ENCODE peak calls at places on chromosomes 1 and 21, in six cellular contexts. H, A, S, T, K and G are unnamed samples.

GRCh38 chr1:227556288-227556687 is 7.1 kb upstream of the ZNF678 start:
- DNase-seq in H (peak; percentile 68), T (no peak), A (no peak), K (no peak), S (no peak), G (no peak)

GRCh38 chr1:112064344-112064743 is 74.9 kb upstream of the KCND3 start:
- DNase-seq in H (no peak), K (no peak), S (no peak), T (no peak), A (no peak), G (no peak)

GRCh38 chr1:232594018-232594502 is 35.9 kb downstream of the SIPA1L2 start:
- DNase-seq in S (no peak), H (no peak), T (no peak), A (no peak), K (no peak), G (no peak)

GRCh38 chr1:8663915-8664331 is 153.5 kb downstream of the RERE start:
- DNase-seq in S (peak; percentile 28), A (no peak), T (peak; percentile 81), K (no peak), H (no peak), G (no peak)

GRCh38 chr1:53641481-53642214 is 97.3 kb downstream of the GLIS1 start:
- DNase-seq in S (no peak), K (no peak), H (no peak), A (no peak), T (no peak), G (no peak)

GRCh38 chr1:238710697-238711096 is 675.7 kb upstream of the CHRM3 start:
- DNase-seq in H (no peak), K (no peak), S (no peak), A (no peak), T (peak; percentile 2), G (no peak)

GRCh38 chr21:35026617-35027557 is 22.2 kb downstream of the RUNX1 start:
- DNase-seq in T (peak; percentile 88), H (no peak), A (peak; percentile 75), K (no peak), S (peak; percentile 71), G (peak; percentile 66)

GRCh38 chr1:22210176-22210575 is 67.3 kb upstream of the WNT4 start:
- DNase-seq in T (no peak), S (no peak), A (no peak), K (no peak), H (no peak), G (no peak)

GRCh38 chr1:168786476-168787330 is 57.7 kb upstream of the DPT start:
- DNase-seq in S (no peak), A (no peak), T (no peak), H (no peak), K (no peak), G (peak; percentile 30)

GRCh38 chr21:33418686-33419085 is 15.5 kb downstream of the IFNGR2 start:
- DNase-seq in T (no peak), K (no peak), A (no peak), H (peak; percentile 26), S (no peak), G (no peak)

GRCh38 chr1:41936107-41936506 is 17.4 kb upstream of the HIVEP3 start:
- DNase-seq in S (no peak), K (no peak), T (peak; percentile 12), H (no peak), A (no peak), G (peak; percentile 44)

GRCh38 chr21:36454079-36454478 is 25.8 kb downstream of the CLDN14 start:
- DNase-seq in A (no peak), K (no peak), S (no peak), T (no peak), H (peak; percentile 49), G (peak; percentile 21)

GRCh38 chr1:223759273-223759672 is 46.9 kb downstream of the CAPN2 start:
- DNase-seq in A (no peak), S (no peak), T (no peak), K (no peak), H (no peak), G (no peak)

GRCh38 chr1:43253173-43253572 is 16.6 kb upstream of the TMEM125 start:
- DNase-seq in H (no peak), K (no peak), T (no peak), S (no peak), A (no peak), G (no peak)

GRCh38 chr1:202029171-202029665 is 18.8 kb downstream of the ELF3 start:
- DNase-seq in H (no peak), K (no peak), A (no peak), T (peak; percentile 73), S (no peak), G (peak; percentile 81)

GRCh38 chr1:94106716-94107115 is 14.2 kb downstream of the ABCA4 start:
- DNase-seq in T (no peak), S (no peak), A (no peak), H (no peak), K (no peak), G (peak; percentile 12)

GRCh38 chr1:28249013-28249870 is 10.1 kb upstream of the SESN2 start:
- DNase-seq in S (peak; percentile 50), H (peak; percentile 83), K (no peak), A (no peak), T (peak; percentile 78), G (peak; percentile 60)

GRCh38 chr1:228548788-228549187 is 61.6 kb downstream of the RNF187 start:
- DNase-seq in A (no peak), S (no peak), H (no peak), T (no peak), K (no peak), G (no peak)

GRCh38 chr1:43933386-43934278 is at the start of gene ARTN:
- DNase-seq in A (no peak), T (no peak), K (no peak), H (peak; percentile 80), S (peak; percentile 63), G (no peak)

GRCh38 chr1:47387921-47388509 is 28.1 kb upstream of the FOXE3 start:
- DNase-seq in T (no peak), K (no peak), S (no peak), H (no peak), A (no peak), G (no peak)

GRCh38 chr1:27325286-27325685 is 3.3 kb downstream of the TMEM222 start:
- DNase-seq in H (no peak), S (no peak), K (no peak), T (no peak), A (no peak), G (no peak)

GRCh38 chr1:14238472-14239059 is 359.9 kb upstream of the KAZN start:
- DNase-seq in A (no peak), H (peak; percentile 43), S (peak; percentile 39), K (peak; percentile 2), T (no peak), G (no peak)

GRCh38 chr1:95368178-95368577 is 134.2 kb downstream of the RWDD3 start:
- DNase-seq in A (no peak), K (no peak), H (no peak), S (no peak), T (no peak), G (no peak)

GRCh38 chr1:1134300-1134961 is 18.5 kb upstream of the C1orf159 start:
- DNase-seq in T (no peak), A (no peak), S (no peak), H (no peak), K (no peak), G (no peak)

GRCh38 chr1:1135339-1136111 is 19.6 kb upstream of the C1orf159 start:
- DNase-seq in H (no peak), K (no peak), T (no peak), S (no peak), A (no peak), G (no peak)

GRCh38 chr1:1136547-1137230 is 20.8 kb upstream of the C1orf159 start:
- DNase-seq in T (no peak), A (no peak), H (peak; percentile 40), K (no peak), S (peak; percentile 91), G (no peak)

GRCh38 chr1:1132042-1132927 is 16.4 kb upstream of the C1orf159 start:
- DNase-seq in H (peak; percentile 72), K (no peak), A (no peak), T (no peak), S (peak; percentile 70), G (no peak)

DNA sequence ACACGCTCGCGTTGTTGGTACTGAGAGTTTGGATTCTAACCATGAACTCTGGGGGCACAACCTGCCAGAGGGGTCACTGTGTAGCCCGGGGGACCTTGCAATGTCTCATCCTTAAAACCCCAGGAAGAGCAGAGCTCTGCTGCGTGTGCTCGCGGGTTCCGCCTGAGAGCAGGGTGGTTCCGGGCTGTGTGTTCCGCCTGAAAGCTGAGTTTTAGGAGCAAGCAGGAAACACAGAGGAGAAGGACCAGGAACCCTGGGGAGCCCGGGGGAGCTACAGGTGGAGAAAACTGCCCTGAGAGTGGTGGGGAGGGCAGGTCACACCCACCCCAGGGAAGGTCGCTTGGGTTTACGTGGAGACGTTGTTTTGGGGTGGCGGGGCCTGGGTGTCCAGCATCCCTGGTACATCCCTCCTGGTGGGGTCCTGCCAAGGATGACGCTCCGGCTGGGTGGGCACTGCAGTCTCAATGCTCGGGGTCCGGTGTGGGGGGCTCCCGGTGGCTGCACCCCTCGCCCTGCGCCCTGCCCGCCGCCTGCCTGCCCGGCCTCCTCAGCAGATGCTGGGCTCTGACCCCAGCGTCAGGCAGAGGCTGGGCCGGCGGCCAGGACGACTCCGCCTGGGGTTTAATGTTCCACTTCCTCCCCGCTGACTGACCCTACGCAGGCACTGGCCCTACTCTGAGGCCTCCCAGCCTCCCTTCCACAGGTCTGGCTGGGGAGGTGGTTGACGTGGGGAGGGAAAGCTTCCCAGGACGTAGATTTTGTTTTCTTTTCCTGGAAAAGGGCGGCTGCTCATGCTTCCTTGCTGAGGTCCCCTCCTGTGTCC is 17.2 kb upstream of the C1orf159 start:
- DNase-seq in K (no peak), H (peak; percentile 78), S (peak; percentile 86), T (peak; percentile 62), A (no peak), G (peak; percentile 44)
- TF ChIP-seq CTCF in K (no peak), H (no peak), S (no peak), T (no peak), A (no peak), G (no peak)

GRCh38 chr1:66400660-66401059 is 133.3 kb upstream of the SGIP1 start:
- DNase-seq in K (no peak), S (no peak), H (no peak), A (no peak), T (no peak), G (no peak)
- H3K4me3 ChIP-seq in K (no peak overlapping the region), S (no peak overlapping the region), H (no peak overlapping the region), A (no peak overlapping the region), T (no peak overlapping the region), G (no peak overlapping the region)

DNA sequence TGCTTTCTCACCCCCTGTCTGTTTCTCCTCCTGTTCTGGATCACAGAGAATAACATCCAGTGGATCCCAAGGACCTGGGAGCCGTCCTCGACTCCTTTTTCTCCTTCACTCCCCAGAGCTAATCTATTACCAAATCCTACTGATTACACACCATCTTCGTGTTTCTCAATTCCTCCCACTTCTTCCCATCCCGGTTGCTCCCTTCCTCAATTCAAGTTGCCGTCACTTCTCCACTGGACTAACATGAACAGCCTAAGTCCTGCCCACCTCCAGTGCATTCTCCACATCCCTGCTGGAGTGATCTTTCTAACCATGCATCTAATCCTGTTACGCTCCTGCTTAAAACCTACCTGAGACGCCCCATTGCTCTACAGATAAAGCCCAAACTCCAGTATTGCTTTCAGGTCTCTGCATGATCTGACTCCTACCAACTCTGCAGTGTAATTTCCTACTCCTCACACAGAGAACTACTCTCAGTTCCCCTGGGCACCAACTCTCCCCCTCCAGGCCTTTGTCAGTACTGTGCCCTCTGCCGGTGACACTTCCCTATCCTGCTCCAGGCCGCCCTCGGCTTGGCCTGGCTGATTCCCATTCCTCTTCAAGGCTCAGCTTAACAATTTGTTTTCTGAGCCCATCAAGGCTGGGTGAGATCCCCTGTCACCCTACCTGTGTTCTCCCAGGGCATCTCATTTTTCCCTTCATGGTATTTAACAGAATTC is 2.4 kb downstream of the SLAMF8 start:
- DNase-seq in H (peak; percentile 48), K (no peak), S (peak; percentile 54), T (no peak), A (no peak), G (no peak)
- TF ChIP-seq CTCF in H (peak; percentile 38), K (peak; percentile 22), S (peak; percentile 60), T (peak; percentile 27), A (no peak), G (peak; percentile 41)

GRCh38 chr21:31725202-31725840 is 6.6 kb downstream of the SCAF4 start:
- DNase-seq in A (no peak), H (no peak), T (no peak), K (no peak), S (no peak), G (no peak)
- H3K4me3 ChIP-seq in A (no peak overlapping the region), H (no peak overlapping the region), T (no peak overlapping the region), K (no peak overlapping the region), S (no peak overlapping the region), G (no peak overlapping the region)